ENCODE peak calls at places on chromosomes 12 and 14, in seven cellular contexts. J is heart right ventricle; N is adrenal gland; H is thoracic aorta; Z is pancreas; B is cardiac muscle cell; T is CD8-positive, alpha-beta T cell. M is an unnamed sample.

GRCh38 chr14:76904740-76905569 is 78.7 kb downstream of the LRRC74A start:
- DNase-seq in J (no peak), N (peak), H (no peak), Z (no peak), B (peak), T (peak), M (peak)

GRCh38 chr12:6268484-6269157 is 41.9 kb upstream of the PLEKHG6 start:
- DNase-seq in J (no peak), N (no peak), H (no peak), Z (peak), B (no peak), T (no peak), M (no peak)

GRCh38 chr12:113214938-113215400 is 6.3 kb upstream of the TPCN1 start:
- DNase-seq in J (peak), N (peak), H (no peak), Z (no peak), B (peak), T (no peak), M (peak)

GRCh38 chr14:64562432-64562831 is 12.7 kb downstream of the PPP1R36 start:
- DNase-seq in J (no peak), N (no peak), H (no peak), Z (no peak), B (no peak), T (no peak), M (no peak)

GRCh38 chr12:52754135-52754534 is 23.0 kb downstream of the KRT76 start:
- DNase-seq in J (no peak), N (no peak), H (no peak), Z (no peak), B (no peak), T (no peak), M (no peak)

GRCh38 chr12:4277856-4278581 is 4.5 kb downstream of the CCND2 start:
- DNase-seq in J (no peak), N (peak), H (no peak), Z (no peak), B (no peak), T (no peak), M (no peak)

GRCh38 chr14:89013698-89014569 is 189.5 kb downstream of the TTC8 start:
- DNase-seq in J (no peak), N (no peak), H (no peak), Z (no peak), B (no peak), T (no peak), M (no peak)

GRCh38 chr12:24133385-24133784 is 183.9 kb upstream of the SOX5 start:
- DNase-seq in J (no peak), N (no peak), H (no peak), Z (no peak), B (no peak), T (no peak), M (no peak)

GRCh38 chr12:51730745-51731144 is 117.8 kb downstream of the FIGNL2 start:
- DNase-seq in J (no peak), N (no peak), H (no peak), Z (no peak), B (no peak), T (no peak), M (no peak)

GRCh38 chr14:45838597-45838996 is 585.6 kb upstream of the MIS18BP1 start:
- DNase-seq in J (no peak), N (no peak), H (no peak), Z (no peak), B (no peak), T (no peak), M (peak)
- TF ChIP-seq CTCF in J (no peak), N (no peak), H (no peak), Z (no peak), B (no peak), T (no peak), M (peak)

GRCh38 chr14:68309631-68310030 is 483.2 kb downstream of the ZFP36L1 start:
- DNase-seq in J (peak), N (no peak), H (no peak), Z (no peak), B (peak), T (no peak), M (no peak)

GRCh38 chr14:68306934-68307758 is 485.7 kb downstream of the ZFP36L1 start:
- DNase-seq in J (no peak), N (no peak), H (no peak), Z (peak), B (no peak), T (no peak), M (no peak)

GRCh38 chr14:68307769-68308168 is 485.1 kb downstream of the ZFP36L1 start:
- DNase-seq in J (no peak), N (no peak), H (no peak), Z (no peak), B (peak), T (no peak), M (no peak)

GRCh38 chr14:68308695-68309094 is 484.2 kb downstream of the ZFP36L1 start:
- DNase-seq in J (no peak), N (no peak), H (no peak), Z (no peak), B (peak), T (no peak), M (no peak)

GRCh38 chr14:68309121-68309520 is 483.7 kb downstream of the ZFP36L1 start:
- DNase-seq in J (no peak), N (no peak), H (no peak), Z (no peak), B (no peak), T (no peak), M (no peak)
- H3K27ac ChIP-seq in J (no peak), N (no peak), H (peak), Z (no peak), B (no peak), T (no peak), M (no peak)

GRCh38 chr12:132236930-132237771 is 92.2 kb downstream of the GALNT9 start:
- DNase-seq in J (no peak), N (no peak), H (no peak), Z (no peak), B (no peak), T (no peak), M (no peak)
- TF ChIP-seq CTCF in J (no peak), N (no peak), H (no peak), Z (no peak), B (no peak), T (no peak), M (no peak)

GRCh38 chr12:70543444-70543843 is 93.8 kb downstream of the PTPRB start:
- DNase-seq in J (peak), N (no peak), H (no peak), Z (no peak), B (peak), T (no peak), M (peak)
- H3K27ac ChIP-seq in J (no peak), N (no peak), H (no peak), Z (no peak), B (no peak), T (no peak), M (no peak)

GRCh38 chr14:105974902-105975301 is 448.5 kb downstream of the TMEM121 start:
- DNase-seq in J (no peak), N (no peak), H (no peak), Z (no peak), B (no peak), T (peak), M (no peak)
- TF ChIP-seq CTCF in J (no peak), N (no peak), H (no peak), Z (no peak), B (no peak), T (peak), M (no peak)

DNA sequence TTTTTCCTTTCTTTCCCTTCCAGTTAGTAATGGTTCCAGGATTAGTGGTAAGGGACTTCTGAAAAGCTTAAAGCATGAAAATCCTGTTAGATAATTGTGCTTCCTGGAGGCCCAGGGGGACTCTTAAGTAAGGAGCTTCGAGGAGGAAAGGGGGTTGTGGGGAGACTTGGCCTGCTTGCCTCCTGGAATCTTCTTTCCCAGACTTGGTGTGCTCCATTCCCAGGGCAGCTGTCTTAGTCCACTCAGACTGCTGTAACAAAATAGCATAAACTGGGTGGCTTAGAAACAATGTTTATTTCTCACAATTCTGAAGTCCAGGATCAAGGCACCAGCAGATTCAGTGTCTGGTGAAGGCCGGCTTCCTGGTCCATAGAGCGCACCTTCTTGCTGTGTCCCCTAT is 243.0 kb upstream of the PWP1 start:
- DNase-seq in J (no peak), N (no peak), H (no peak), Z (no peak), B (peak), T (no peak), M (no peak)
- H3K27ac ChIP-seq in J (no peak), N (no peak), H (no peak), Z (no peak), B (no peak), T (no peak), M (no peak)

GRCh38 chr12:79344855-79345840 is 345.6 kb downstream of the PAWR start:
- DNase-seq in J (peak), N (no peak), H (no peak), Z (no peak), B (peak), T (no peak), M (peak)
- TF ChIP-seq CTCF in J (peak), N (peak), H (no peak), Z (peak), B (peak), T (no peak), M (peak)

DNA sequence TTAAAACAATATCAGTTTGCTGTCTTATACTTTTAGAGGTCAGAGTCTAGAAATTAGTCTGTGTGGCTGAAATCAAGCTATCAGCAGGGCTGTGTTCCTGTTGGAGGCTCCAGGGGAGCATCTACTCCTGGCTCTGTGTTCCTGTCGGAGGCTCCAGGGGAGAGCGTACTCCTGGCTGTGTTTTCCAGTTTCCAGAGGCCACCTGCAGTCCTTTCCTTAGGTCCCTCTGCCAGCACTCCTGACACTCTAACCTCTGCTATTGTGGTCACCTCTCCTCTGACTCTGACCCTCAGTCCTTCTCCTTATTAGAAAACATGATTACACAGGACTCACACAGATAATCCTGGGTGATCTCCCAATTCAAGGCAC is 1140.7 kb upstream of the TMEM132C start:
- DNase-seq in J (no peak), N (no peak), H (no peak), Z (no peak), B (no peak), T (no peak), M (no peak)
- H3K27ac ChIP-seq in J (no peak), N (no peak), H (no peak), Z (no peak), B (no peak), T (no peak), M (peak)

GRCh38 chr12:20374775-20375174 is 6.4 kb downstream of the PDE3A start:
- DNase-seq in J (no peak), N (no peak), H (no peak), Z (no peak), B (no peak), T (no peak), M (no peak)

GRCh38 chr12:20372326-20373097 is 4.2 kb downstream of the PDE3A start:
- DNase-seq in J (no peak), N (no peak), H (no peak), Z (no peak), B (no peak), T (no peak), M (no peak)

GRCh38 chr12:20377750-20378149 is 9.4 kb downstream of the PDE3A start:
- DNase-seq in J (no peak), N (no peak), H (no peak), Z (no peak), B (no peak), T (no peak), M (no peak)

GRCh38 chr12:20382117-20382516 is 13.8 kb downstream of the PDE3A start:
- DNase-seq in J (no peak), N (no peak), H (no peak), Z (no peak), B (no peak), T (no peak), M (no peak)

GRCh38 chr12:20376984-20377383 is 8.6 kb downstream of the PDE3A start:
- DNase-seq in J (no peak), N (no peak), H (no peak), Z (no peak), B (peak), T (no peak), M (no peak)
- TF ChIP-seq CTCF in J (peak), N (peak), H (peak), Z (peak), B (peak), T (no peak), M (no peak)